ENCODE peak calls at places on chromosomes 5 and 9, in seven cellular contexts. One of them, this sample, is unnamed.

GRCh38 chr9:13863112-13863511 is 450.8 kb downstream of the NFIB start:
- DNase-seq in brain microvascular endothelial cell: no peak
- DNase-seq in cardiac fibroblast: no peak
- DNase-seq in coronary artery: peak
- DNase-seq in fibroblast of mammary gland: peak
- DNase-seq in tibial artery: peak
- DNase-seq in DND-41: no peak
- DNase-seq in this sample: no peak

GRCh38 chr9:130565792-130566191 is 13.6 kb upstream of the FUBP3 start:
- DNase-seq in brain microvascular endothelial cell: no peak
- DNase-seq in cardiac fibroblast: peak
- DNase-seq in DND-41: no peak
- DNase-seq in fibroblast of mammary gland: peak
- DNase-seq in tibial artery: no peak
- DNase-seq in coronary artery: no peak
- DNase-seq in this sample: no peak

GRCh38 chr5:132180134-132180745 is 47.4 kb downstream of the P4HA2 start:
- DNase-seq in DND-41: no peak
- DNase-seq in cardiac fibroblast: peak
- DNase-seq in tibial artery: no peak
- DNase-seq in fibroblast of mammary gland: peak
- DNase-seq in coronary artery: no peak
- DNase-seq in brain microvascular endothelial cell: peak
- DNase-seq in this sample: peak

GRCh38 chr5:163535290-163535689 is 29.9 kb downstream of the MAT2B start:
- DNase-seq in brain microvascular endothelial cell: no peak
- DNase-seq in tibial artery: no peak
- DNase-seq in cardiac fibroblast: no peak
- DNase-seq in DND-41: no peak
- DNase-seq in coronary artery: no peak
- DNase-seq in fibroblast of mammary gland: no peak
- DNase-seq in this sample: no peak

GRCh38 chr9:87337335-87338074 is 160.2 kb upstream of the DAPK1 start:
- DNase-seq in fibroblast of mammary gland: peak
- DNase-seq in coronary artery: no peak
- DNase-seq in cardiac fibroblast: no peak
- DNase-seq in DND-41: no peak
- DNase-seq in brain microvascular endothelial cell: peak
- DNase-seq in tibial artery: no peak
- DNase-seq in this sample: no peak

GRCh38 chr9:126625329-126626116 is 11.8 kb downstream of the LMX1B start:
- DNase-seq in fibroblast of mammary gland: no peak
- DNase-seq in tibial artery: no peak
- DNase-seq in coronary artery: no peak
- DNase-seq in cardiac fibroblast: no peak
- DNase-seq in brain microvascular endothelial cell: no peak
- DNase-seq in DND-41: no peak
- DNase-seq in this sample: no peak

GRCh38 chr5:138873886-138874200 is 1.3 kb downstream of the LRRTM2 start:
- DNase-seq in coronary artery: no peak
- DNase-seq in tibial artery: no peak
- DNase-seq in brain microvascular endothelial cell: no peak
- DNase-seq in DND-41: no peak
- DNase-seq in cardiac fibroblast: no peak
- DNase-seq in fibroblast of mammary gland: no peak
- DNase-seq in this sample: no peak

GRCh38 chr5:151742870-151743294 is 15.5 kb downstream of the ATOX1 start:
- DNase-seq in cardiac fibroblast: peak
- DNase-seq in coronary artery: no peak
- DNase-seq in tibial artery: no peak
- DNase-seq in brain microvascular endothelial cell: peak
- DNase-seq in DND-41: no peak
- DNase-seq in fibroblast of mammary gland: peak
- DNase-seq in this sample: peak

GRCh38 chr9:6214451-6214850 is 1.2 kb upstream of the IL33 start:
- DNase-seq in DND-41: no peak
- DNase-seq in tibial artery: no peak
- DNase-seq in coronary artery: no peak
- DNase-seq in fibroblast of mammary gland: peak
- DNase-seq in brain microvascular endothelial cell: no peak
- DNase-seq in cardiac fibroblast: peak
- DNase-seq in this sample: peak

GRCh38 chr9:6214903-6215302 is 704 bp upstream of the IL33 start:
- DNase-seq in cardiac fibroblast: peak
- DNase-seq in fibroblast of mammary gland: peak
- DNase-seq in tibial artery: no peak
- DNase-seq in DND-41: no peak
- DNase-seq in brain microvascular endothelial cell: no peak
- DNase-seq in coronary artery: no peak
- DNase-seq in this sample: no peak

GRCh38 chr9:6216951-6217350 is 1.3 kb downstream of the IL33 start:
- DNase-seq in fibroblast of mammary gland: no peak
- DNase-seq in brain microvascular endothelial cell: no peak
- DNase-seq in DND-41: no peak
- DNase-seq in coronary artery: no peak
- DNase-seq in tibial artery: no peak
- DNase-seq in cardiac fibroblast: no peak
- DNase-seq in this sample: no peak

GRCh38 chr9:6216002-6216401 is 395 bp downstream of the IL33 start:
- DNase-seq in tibial artery: no peak
- DNase-seq in fibroblast of mammary gland: no peak
- DNase-seq in brain microvascular endothelial cell: no peak
- DNase-seq in cardiac fibroblast: no peak
- DNase-seq in DND-41: no peak
- DNase-seq in coronary artery: no peak
- DNase-seq in this sample: no peak

DNA sequence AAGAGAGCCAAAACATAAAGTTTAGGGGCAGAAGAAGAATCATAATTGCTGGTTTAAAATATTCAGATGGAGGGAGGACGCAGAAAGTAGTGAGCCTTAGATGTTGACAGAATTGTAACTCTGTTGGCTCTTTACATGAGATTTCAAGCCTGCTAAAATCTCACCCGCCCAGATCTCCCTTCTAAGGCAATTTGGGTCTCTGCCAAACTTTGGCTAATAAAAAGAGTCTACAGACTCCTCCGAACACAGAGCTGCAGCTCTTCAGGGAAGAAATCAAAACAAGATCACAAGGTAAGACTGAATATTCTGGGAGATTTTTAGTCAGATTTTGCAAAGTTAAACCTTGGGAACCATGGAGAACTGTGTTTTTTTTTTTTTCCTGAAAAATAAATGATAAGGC is at the start of gene IL33:
- DNase-seq in fibroblast of mammary gland: peak
- DNase-seq in cardiac fibroblast: peak
- DNase-seq in tibial artery: no peak
- DNase-seq in brain microvascular endothelial cell: no peak
- DNase-seq in coronary artery: no peak
- DNase-seq in DND-41: no peak
- DNase-seq in this sample: no peak
- H3K4me3 ChIP-seq in fibroblast of mammary gland: no peak
- H3K4me3 ChIP-seq in cardiac fibroblast: peak
- H3K4me3 ChIP-seq in tibial artery: peak
- H3K4me3 ChIP-seq in brain microvascular endothelial cell: no peak
- H3K4me3 ChIP-seq in coronary artery: peak
- H3K4me3 ChIP-seq in DND-41: no peak
- H3K4me3 ChIP-seq in this sample: no peak

GRCh38 chr5:83388608-83389007 is 82.9 kb upstream of the VCAN start:
- DNase-seq in DND-41: no peak
- DNase-seq in fibroblast of mammary gland: peak
- DNase-seq in coronary artery: no peak
- DNase-seq in brain microvascular endothelial cell: no peak
- DNase-seq in tibial artery: no peak
- DNase-seq in cardiac fibroblast: no peak
- DNase-seq in this sample: no peak

GRCh38 chr5:83397658-83398057 is 73.9 kb upstream of the VCAN start:
- DNase-seq in coronary artery: no peak
- DNase-seq in brain microvascular endothelial cell: no peak
- DNase-seq in tibial artery: no peak
- DNase-seq in cardiac fibroblast: no peak
- DNase-seq in DND-41: no peak
- DNase-seq in fibroblast of mammary gland: no peak
- DNase-seq in this sample: no peak

GRCh38 chr5:83396662-83397061 is 74.9 kb upstream of the VCAN start:
- DNase-seq in cardiac fibroblast: no peak
- DNase-seq in DND-41: no peak
- DNase-seq in tibial artery: no peak
- DNase-seq in fibroblast of mammary gland: no peak
- DNase-seq in coronary artery: no peak
- DNase-seq in brain microvascular endothelial cell: no peak
- DNase-seq in this sample: no peak

GRCh38 chr5:83394190-83394589 is 77.4 kb upstream of the VCAN start:
- DNase-seq in cardiac fibroblast: no peak
- DNase-seq in coronary artery: no peak
- DNase-seq in fibroblast of mammary gland: no peak
- DNase-seq in brain microvascular endothelial cell: no peak
- DNase-seq in DND-41: no peak
- DNase-seq in tibial artery: no peak
- DNase-seq in this sample: peak

GRCh38 chr5:83393467-83393866 is 78.1 kb upstream of the VCAN start:
- DNase-seq in coronary artery: no peak
- DNase-seq in DND-41: no peak
- DNase-seq in cardiac fibroblast: no peak
- DNase-seq in fibroblast of mammary gland: no peak
- DNase-seq in brain microvascular endothelial cell: no peak
- DNase-seq in tibial artery: no peak
- DNase-seq in this sample: no peak
- TF ChIP-seq CTCF in coronary artery: no peak
- TF ChIP-seq CTCF in DND-41: no peak
- TF ChIP-seq CTCF in cardiac fibroblast: no peak
- TF ChIP-seq CTCF in fibroblast of mammary gland: no peak
- TF ChIP-seq CTCF in brain microvascular endothelial cell: no peak
- TF ChIP-seq CTCF in tibial artery: no peak
- TF ChIP-seq CTCF in this sample: no peak

GRCh38 chr9:133441571-133441970 is 18.2 kb upstream of the CACFD1 start:
- DNase-seq in cardiac fibroblast: no peak
- DNase-seq in brain microvascular endothelial cell: no peak
- DNase-seq in fibroblast of mammary gland: no peak
- DNase-seq in DND-41: no peak
- DNase-seq in coronary artery: no peak
- DNase-seq in tibial artery: no peak
- DNase-seq in this sample: no peak

GRCh38 chr9:133443248-133443647 is 16.5 kb upstream of the CACFD1 start:
- DNase-seq in coronary artery: no peak
- DNase-seq in fibroblast of mammary gland: no peak
- DNase-seq in cardiac fibroblast: no peak
- DNase-seq in brain microvascular endothelial cell: no peak
- DNase-seq in DND-41: no peak
- DNase-seq in tibial artery: no peak
- DNase-seq in this sample: no peak

GRCh38 chr9:133448487-133448972 is 11.2 kb upstream of the CACFD1 start:
- DNase-seq in DND-41: no peak
- DNase-seq in cardiac fibroblast: no peak
- DNase-seq in fibroblast of mammary gland: no peak
- DNase-seq in coronary artery: no peak
- DNase-seq in tibial artery: no peak
- DNase-seq in brain microvascular endothelial cell: no peak
- DNase-seq in this sample: no peak

GRCh38 chr9:133443982-133444381 is 15.8 kb upstream of the CACFD1 start:
- DNase-seq in tibial artery: no peak
- DNase-seq in coronary artery: no peak
- DNase-seq in cardiac fibroblast: peak
- DNase-seq in DND-41: no peak
- DNase-seq in brain microvascular endothelial cell: peak
- DNase-seq in fibroblast of mammary gland: no peak
- DNase-seq in this sample: peak

DNA sequence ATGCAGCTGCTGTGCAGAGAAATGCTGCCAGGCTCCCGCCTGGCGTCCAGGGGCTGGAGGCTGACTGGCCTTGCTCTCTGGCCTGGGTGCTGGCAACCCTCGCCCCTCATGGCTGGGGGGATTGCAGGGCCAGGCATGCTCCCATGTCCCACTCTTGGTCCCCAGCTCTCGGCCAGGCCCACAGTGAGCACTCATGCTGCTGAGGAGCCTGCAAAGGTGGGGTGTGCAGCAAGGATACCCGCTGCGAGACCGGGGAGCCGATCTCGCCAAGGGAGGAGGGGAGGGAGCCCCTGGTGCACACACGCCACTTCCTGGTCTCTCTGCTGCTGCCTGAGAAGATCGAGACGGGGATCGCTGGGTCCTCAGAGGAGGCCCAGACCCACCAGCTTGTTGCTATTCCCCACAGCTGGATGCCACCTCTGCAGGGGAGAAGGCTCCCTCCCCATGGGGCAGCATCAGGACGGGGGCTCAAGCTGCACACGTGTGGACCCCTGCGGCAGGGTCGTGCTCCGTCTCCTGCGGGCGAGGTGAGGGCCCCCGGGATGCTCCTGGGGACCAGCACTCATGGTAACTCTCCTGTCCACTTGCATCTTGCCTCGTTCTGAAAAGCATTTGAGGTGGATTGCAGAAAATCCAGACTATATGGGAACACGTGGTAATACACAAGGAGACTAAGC is 14.3 kb upstream of the CACFD1 start:
- DNase-seq in brain microvascular endothelial cell: no peak
- DNase-seq in coronary artery: no peak
- DNase-seq in fibroblast of mammary gland: no peak
- DNase-seq in cardiac fibroblast: no peak
- DNase-seq in DND-41: no peak
- DNase-seq in tibial artery: no peak
- DNase-seq in this sample: no peak
- H3K4me3 ChIP-seq in brain microvascular endothelial cell: no peak
- H3K4me3 ChIP-seq in coronary artery: no peak
- H3K4me3 ChIP-seq in fibroblast of mammary gland: no peak
- H3K4me3 ChIP-seq in cardiac fibroblast: no peak
- H3K4me3 ChIP-seq in DND-41: no peak
- H3K4me3 ChIP-seq in tibial artery: no peak
- H3K4me3 ChIP-seq in this sample: no peak

GRCh38 chr5:118044169-118044568 is 944.2 kb downstream of the DTWD2 start:
- DNase-seq in fibroblast of mammary gland: no peak
- DNase-seq in brain microvascular endothelial cell: no peak
- DNase-seq in coronary artery: no peak
- DNase-seq in DND-41: no peak
- DNase-seq in cardiac fibroblast: no peak
- DNase-seq in tibial artery: no peak
- DNase-seq in this sample: no peak

GRCh38 chr5:118043531-118043930 is 944.8 kb downstream of the DTWD2 start:
- DNase-seq in cardiac fibroblast: no peak
- DNase-seq in tibial artery: no peak
- DNase-seq in brain microvascular endothelial cell: no peak
- DNase-seq in coronary artery: no peak
- DNase-seq in DND-41: no peak
- DNase-seq in fibroblast of mammary gland: no peak
- DNase-seq in this sample: no peak

GRCh38 chr5:118040496-118040895 is 947.9 kb downstream of the DTWD2 start:
- DNase-seq in DND-41: no peak
- DNase-seq in fibroblast of mammary gland: no peak
- DNase-seq in coronary artery: no peak
- DNase-seq in cardiac fibroblast: no peak
- DNase-seq in tibial artery: no peak
- DNase-seq in brain microvascular endothelial cell: no peak
- DNase-seq in this sample: no peak

DNA sequence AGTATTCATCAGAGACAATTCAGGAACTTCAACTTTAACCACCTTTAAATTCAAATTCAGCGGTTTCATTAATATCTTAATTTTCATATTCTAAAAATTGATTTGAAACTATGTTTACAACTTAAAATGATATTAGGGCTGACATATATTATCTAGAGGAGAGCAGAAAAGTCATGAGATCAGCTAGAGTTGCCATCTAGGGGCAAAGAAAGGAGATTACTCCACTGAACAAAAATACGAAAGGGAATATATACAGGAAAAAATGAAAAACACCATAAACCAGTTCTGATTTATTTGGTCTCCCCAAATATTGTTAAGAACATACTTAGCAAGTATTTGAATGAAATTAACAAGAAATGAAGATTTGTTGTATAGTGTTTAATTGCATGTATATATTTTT is 946.3 kb downstream of the DTWD2 start:
- DNase-seq in DND-41: no peak
- DNase-seq in fibroblast of mammary gland: no peak
- DNase-seq in tibial artery: no peak
- DNase-seq in cardiac fibroblast: peak
- DNase-seq in brain microvascular endothelial cell: no peak
- DNase-seq in coronary artery: no peak
- DNase-seq in this sample: no peak
- TF ChIP-seq CTCF in DND-41: no peak
- TF ChIP-seq CTCF in fibroblast of mammary gland: no peak
- TF ChIP-seq CTCF in tibial artery: no peak
- TF ChIP-seq CTCF in cardiac fibroblast: no peak
- TF ChIP-seq CTCF in brain microvascular endothelial cell: no peak
- TF ChIP-seq CTCF in coronary artery: no peak
- TF ChIP-seq CTCF in this sample: no peak